ENCODE peak calls at places on chromosomes 7 and 10, in four cellular contexts. P is left ventricle myocardium inferior, J is GM23338, T is foreskin keratinocyte. Y is an unnamed sample.

GRCh38 chr10:104638861-104639594 is 2.1 kb upstream of the SORCS3 start:
- DNase-seq in P (no peak), J (peak), T (no peak), Y (no peak)

GRCh38 chr10:62047960-62048383 is 146.5 kb downstream of the ARID5B start:
- DNase-seq in P (no peak), J (no peak), T (peak), Y (no peak)

GRCh38 chr10:28910960-28911359 is 233.6 kb downstream of the BAMBI start:
- DNase-seq in J (no peak), P (no peak), T (no peak), Y (no peak)

GRCh38 chr7:6307762-6308161 is 35.3 kb upstream of the CYTH3 start:
- DNase-seq in P (no peak), T (no peak), J (peak), Y (no peak)

GRCh38 chr7:102254521-102254920 is 32.1 kb upstream of the SH2B2 start:
- DNase-seq in T (no peak), J (no peak), P (no peak), Y (no peak)

GRCh38 chr7:135147341-135147898 is 452 bp upstream of the TMEM140 start:
- DNase-seq in T (no peak), P (no peak), J (no peak), Y (no peak)

GRCh38 chr7:92158660-92159575 is 20.0 kb downstream of the LRRD1 start:
- DNase-seq in P (no peak), T (peak), J (no peak), Y (no peak)

GRCh38 chr7:121557034-121557892 is 161.2 kb upstream of the FAM3C start:
- DNase-seq in T (peak), J (no peak), P (no peak), Y (no peak)

GRCh38 chr10:82318533-82318932 is 443.5 kb downstream of the NRG3 start:
- DNase-seq in J (no peak), T (no peak), P (no peak), Y (no peak)

GRCh38 chr10:89283988-89284475 is 17.8 kb upstream of the IFIT2 start:
- DNase-seq in P (peak), T (peak), J (peak), Y (no peak)

GRCh38 chr10:61286695-61287094 is 166.5 kb downstream of the TMEM26 start:
- DNase-seq in J (no peak), T (no peak), P (no peak), Y (no peak)

GRCh38 chr10:121289800-121290199 is 308.4 kb downstream of the FGFR2 start:
- DNase-seq in P (no peak), T (no peak), J (no peak), Y (no peak)
- H3K27ac ChIP-seq in P (no peak), T (no peak), J (peak), Y (no peak)

GRCh38 chr10:8473205-8473604 is 418.7 kb downstream of the GATA3 start:
- DNase-seq in T (no peak), P (no peak), J (no peak), Y (no peak)
- TF ChIP-seq CTCF in T (peak), P (peak), J (peak), Y (no peak)

GRCh38 chr7:75991531-75992082 is 2.8 kb downstream of the TMEM120A start:
- DNase-seq in J (no peak), P (no peak), T (no peak), Y (no peak)
- H3K27ac ChIP-seq in J (no peak), P (peak), T (no peak), Y (peak)

GRCh38 chr10:24858908-24859270 is 93.5 kb downstream of the PRTFDC1 start:
- DNase-seq in T (no peak), P (no peak), J (no peak), Y (no peak)
- TF ChIP-seq CTCF in T (no peak), P (no peak), J (no peak), Y (no peak)

GRCh38 chr10:132538031-132538789 is 623 bp downstream of the INPP5A start:
- DNase-seq in T (no peak), J (no peak), P (peak), Y (no peak)
- H3K27ac ChIP-seq in T (no peak), J (no peak), P (peak), Y (peak)

GRCh38 chr7:13282377-13282980 is 595.0 kb downstream of the ARL4A start:
- DNase-seq in P (no peak), T (no peak), J (peak), Y (no peak)

GRCh38 chr7:13279854-13280435 is 592.5 kb downstream of the ARL4A start:
- DNase-seq in T (no peak), P (no peak), J (peak), Y (peak)

GRCh38 chr7:13278020-13278419 is 590.6 kb downstream of the ARL4A start:
- DNase-seq in T (no peak), P (no peak), J (no peak), Y (no peak)

DNA sequence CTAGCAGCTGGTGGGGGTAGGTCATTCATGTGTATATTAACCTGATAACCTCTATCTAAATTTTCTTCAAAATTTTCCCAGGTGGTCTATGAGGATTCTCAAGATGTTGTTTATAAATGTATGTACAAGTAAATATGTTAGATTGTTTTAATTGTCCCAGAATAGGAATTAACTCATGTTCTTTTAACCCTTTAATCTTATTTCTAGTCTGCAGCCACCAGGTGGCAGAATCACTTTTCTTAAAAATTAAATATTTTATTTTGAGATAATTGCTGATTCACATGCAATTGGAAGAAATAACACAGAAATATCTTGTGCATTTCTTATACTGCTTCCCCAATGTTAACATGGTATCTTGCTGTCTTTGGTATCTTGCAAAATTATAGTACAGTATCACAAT is 589.5 kb downstream of the ARL4A start:
- DNase-seq in J (peak), P (no peak), T (no peak), Y (no peak)
- TF ChIP-seq CTCF in J (no peak), P (peak), T (peak), Y (peak)

DNA sequence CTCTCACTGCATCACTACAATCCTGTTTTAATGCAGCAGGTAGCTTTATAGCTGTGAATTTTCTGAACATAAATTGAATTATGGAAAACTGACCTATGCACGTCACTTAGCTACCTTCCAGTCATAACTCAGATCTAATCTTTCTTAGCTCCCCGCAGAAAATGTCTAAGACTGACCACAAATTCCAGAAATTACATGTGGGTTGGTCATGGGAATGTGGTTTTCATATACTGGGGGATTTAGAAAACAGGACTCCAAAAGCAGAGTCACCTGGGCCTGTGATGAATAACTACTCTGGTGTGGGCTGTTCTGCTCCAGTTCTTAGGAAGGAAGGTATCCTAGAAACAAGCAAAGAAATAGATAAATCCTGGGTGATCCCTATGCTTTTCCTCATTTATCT is 178.4 kb upstream of the LRRTM3 start:
- DNase-seq in J (no peak), P (no peak), T (peak), Y (peak)
- H3K27ac ChIP-seq in J (no peak), P (no peak), T (peak), Y (no peak)

GRCh38 chr7:138170959-138171703 is 94.9 kb downstream of the AKR1D1 start:
- DNase-seq in T (no peak), J (no peak), P (no peak), Y (no peak)
- TF ChIP-seq CTCF in T (no peak), J (no peak), P (no peak), Y (no peak)

GRCh38 chr7:90910136-90910535 is 314.0 kb downstream of the CDK14 start:
- DNase-seq in P (no peak), T (peak), J (no peak), Y (peak)
- H3K27ac ChIP-seq in P (no peak), T (no peak), J (no peak), Y (no peak)

Y was measured in RWPE1.